ENCODE peak calls at places on chromosomes 5 and 9, in ten cellular contexts. One of them, this sample, is unnamed.

GRCh38 chr9:131095666-131096489 is 453 bp upstream of the AIF1L start:
- DNase-seq in fibroblast of lung: peak
- DNase-seq in neuronal stem cell: peak
- DNase-seq in K562: peak
- DNase-seq in GM06990: no peak
- DNase-seq in stomach: peak
- DNase-seq in CD4-positive, CD25-positive, alpha-beta regulatory T cell: no peak
- DNase-seq in AG04450: no peak
- DNase-seq in psoas muscle: no peak
- DNase-seq in CD8-positive, alpha-beta T cell: no peak
- DNase-seq in this sample: peak

GRCh38 chr9:18023332-18023731 is 444.5 kb downstream of the SH3GL2 start:
- DNase-seq in neuronal stem cell: no peak
- DNase-seq in psoas muscle: no peak
- DNase-seq in CD4-positive, CD25-positive, alpha-beta regulatory T cell: no peak
- DNase-seq in GM06990: no peak
- DNase-seq in AG04450: no peak
- DNase-seq in fibroblast of lung: no peak
- DNase-seq in stomach: no peak
- DNase-seq in CD8-positive, alpha-beta T cell: no peak
- DNase-seq in K562: no peak
- DNase-seq in this sample: no peak

GRCh38 chr9:23820731-23821399 is 5.2 kb downstream of the ELAVL2 start:
- DNase-seq in stomach: no peak
- DNase-seq in GM06990: no peak
- DNase-seq in CD8-positive, alpha-beta T cell: no peak
- DNase-seq in K562: no peak
- DNase-seq in psoas muscle: no peak
- DNase-seq in neuronal stem cell: no peak
- DNase-seq in AG04450: no peak
- DNase-seq in CD4-positive, CD25-positive, alpha-beta regulatory T cell: no peak
- DNase-seq in fibroblast of lung: no peak
- DNase-seq in this sample: peak

GRCh38 chr5:175707751-175708375 is 50.0 kb downstream of the HRH2 start:
- DNase-seq in AG04450: no peak
- DNase-seq in CD8-positive, alpha-beta T cell: no peak
- DNase-seq in CD4-positive, CD25-positive, alpha-beta regulatory T cell: no peak
- DNase-seq in GM06990: no peak
- DNase-seq in psoas muscle: no peak
- DNase-seq in K562: no peak
- DNase-seq in fibroblast of lung: no peak
- DNase-seq in neuronal stem cell: no peak
- DNase-seq in stomach: peak
- DNase-seq in this sample: no peak

GRCh38 chr9:130418776-130419175 is 26.0 kb upstream of the ASS1 start:
- DNase-seq in stomach: no peak
- DNase-seq in psoas muscle: no peak
- DNase-seq in neuronal stem cell: no peak
- DNase-seq in K562: no peak
- DNase-seq in CD8-positive, alpha-beta T cell: no peak
- DNase-seq in fibroblast of lung: no peak
- DNase-seq in AG04450: no peak
- DNase-seq in CD4-positive, CD25-positive, alpha-beta regulatory T cell: no peak
- DNase-seq in GM06990: no peak
- DNase-seq in this sample: no peak

GRCh38 chr9:132647355-132647754 is 22.4 kb downstream of the DDX31 start:
- DNase-seq in neuronal stem cell: no peak
- DNase-seq in AG04450: peak
- DNase-seq in CD4-positive, CD25-positive, alpha-beta regulatory T cell: no peak
- DNase-seq in K562: no peak
- DNase-seq in CD8-positive, alpha-beta T cell: no peak
- DNase-seq in psoas muscle: no peak
- DNase-seq in stomach: no peak
- DNase-seq in fibroblast of lung: peak
- DNase-seq in GM06990: no peak
- DNase-seq in this sample: no peak

GRCh38 chr9:99356512-99356971 is 134.5 kb downstream of the SEC61B start:
- DNase-seq in neuronal stem cell: no peak
- DNase-seq in CD4-positive, CD25-positive, alpha-beta regulatory T cell: no peak
- DNase-seq in fibroblast of lung: no peak
- DNase-seq in GM06990: no peak
- DNase-seq in CD8-positive, alpha-beta T cell: no peak
- DNase-seq in psoas muscle: peak
- DNase-seq in K562: no peak
- DNase-seq in stomach: no peak
- DNase-seq in AG04450: no peak
- DNase-seq in this sample: no peak

GRCh38 chr9:111399772-111400563 is 69.9 kb upstream of the OR2K2 start:
- DNase-seq in CD4-positive, CD25-positive, alpha-beta regulatory T cell: no peak
- DNase-seq in neuronal stem cell: no peak
- DNase-seq in psoas muscle: no peak
- DNase-seq in fibroblast of lung: no peak
- DNase-seq in AG04450: no peak
- DNase-seq in K562: no peak
- DNase-seq in CD8-positive, alpha-beta T cell: no peak
- DNase-seq in GM06990: no peak
- DNase-seq in stomach: peak
- DNase-seq in this sample: peak

GRCh38 chr5:179339081-179339480 is 6.2 kb downstream of the ADAMTS2 start:
- DNase-seq in neuronal stem cell: no peak
- DNase-seq in AG04450: no peak
- DNase-seq in CD4-positive, CD25-positive, alpha-beta regulatory T cell: no peak
- DNase-seq in K562: no peak
- DNase-seq in psoas muscle: no peak
- DNase-seq in CD8-positive, alpha-beta T cell: no peak
- DNase-seq in GM06990: no peak
- DNase-seq in fibroblast of lung: no peak
- DNase-seq in stomach: no peak
- DNase-seq in this sample: no peak

GRCh38 chr5:154764967-154765366 is 9.8 kb downstream of the LARP1 start:
- DNase-seq in CD4-positive, CD25-positive, alpha-beta regulatory T cell: no peak
- DNase-seq in K562: no peak
- DNase-seq in AG04450: no peak
- DNase-seq in GM06990: no peak
- DNase-seq in neuronal stem cell: no peak
- DNase-seq in psoas muscle: no peak
- DNase-seq in stomach: no peak
- DNase-seq in CD8-positive, alpha-beta T cell: no peak
- DNase-seq in fibroblast of lung: no peak
- DNase-seq in this sample: no peak

GRCh38 chr9:13269589-13270452 is 9.7 kb downstream of the MPDZ start:
- DNase-seq in neuronal stem cell: no peak
- DNase-seq in CD4-positive, CD25-positive, alpha-beta regulatory T cell: no peak
- DNase-seq in GM06990: no peak
- DNase-seq in psoas muscle: no peak
- DNase-seq in stomach: no peak
- DNase-seq in CD8-positive, alpha-beta T cell: no peak
- DNase-seq in AG04450: no peak
- DNase-seq in fibroblast of lung: no peak
- DNase-seq in K562: no peak
- DNase-seq in this sample: no peak

GRCh38 chr5:157718529-157718928 is 12.7 kb upstream of the THG1L start:
- DNase-seq in fibroblast of lung: peak
- DNase-seq in CD4-positive, CD25-positive, alpha-beta regulatory T cell: no peak
- DNase-seq in K562: peak
- DNase-seq in GM06990: no peak
- DNase-seq in neuronal stem cell: no peak
- DNase-seq in psoas muscle: no peak
- DNase-seq in stomach: no peak
- DNase-seq in AG04450: no peak
- DNase-seq in CD8-positive, alpha-beta T cell: no peak
- DNase-seq in this sample: peak

GRCh38 chr5:151683444-151683843 is 3.3 kb downstream of the SPARC start:
- DNase-seq in fibroblast of lung: peak
- DNase-seq in stomach: no peak
- DNase-seq in neuronal stem cell: no peak
- DNase-seq in AG04450: no peak
- DNase-seq in K562: no peak
- DNase-seq in psoas muscle: no peak
- DNase-seq in GM06990: no peak
- DNase-seq in CD4-positive, CD25-positive, alpha-beta regulatory T cell: no peak
- DNase-seq in CD8-positive, alpha-beta T cell: no peak
- DNase-seq in this sample: no peak

GRCh38 chr9:136303066-136303824 is 649 bp downstream of the CCDC187 start:
- DNase-seq in neuronal stem cell: no peak
- DNase-seq in AG04450: no peak
- DNase-seq in stomach: no peak
- DNase-seq in CD4-positive, CD25-positive, alpha-beta regulatory T cell: no peak
- DNase-seq in K562: peak
- DNase-seq in psoas muscle: no peak
- DNase-seq in CD8-positive, alpha-beta T cell: no peak
- DNase-seq in fibroblast of lung: no peak
- DNase-seq in GM06990: no peak
- DNase-seq in this sample: no peak

GRCh38 chr5:141326088-141326854 is 4.0 kb upstream of the PCDHGA1 start:
- DNase-seq in stomach: peak
- DNase-seq in GM06990: peak
- DNase-seq in K562: peak
- DNase-seq in CD8-positive, alpha-beta T cell: peak
- DNase-seq in neuronal stem cell: no peak
- DNase-seq in AG04450: peak
- DNase-seq in fibroblast of lung: peak
- DNase-seq in CD4-positive, CD25-positive, alpha-beta regulatory T cell: peak
- DNase-seq in psoas muscle: peak
- DNase-seq in this sample: peak

GRCh38 chr9:26605367-26605766 is 287.2 kb downstream of the CAAP1 start:
- DNase-seq in CD4-positive, CD25-positive, alpha-beta regulatory T cell: no peak
- DNase-seq in psoas muscle: no peak
- DNase-seq in AG04450: no peak
- DNase-seq in CD8-positive, alpha-beta T cell: no peak
- DNase-seq in neuronal stem cell: no peak
- DNase-seq in GM06990: no peak
- DNase-seq in K562: no peak
- DNase-seq in fibroblast of lung: no peak
- DNase-seq in stomach: no peak
- DNase-seq in this sample: no peak

GRCh38 chr9:26603637-26604036 is 289.0 kb downstream of the CAAP1 start:
- DNase-seq in fibroblast of lung: no peak
- DNase-seq in CD8-positive, alpha-beta T cell: no peak
- DNase-seq in stomach: no peak
- DNase-seq in psoas muscle: no peak
- DNase-seq in neuronal stem cell: no peak
- DNase-seq in AG04450: no peak
- DNase-seq in CD4-positive, CD25-positive, alpha-beta regulatory T cell: no peak
- DNase-seq in GM06990: no peak
- DNase-seq in K562: no peak
- DNase-seq in this sample: no peak

GRCh38 chr9:26604076-26604662 is 288.4 kb downstream of the CAAP1 start:
- DNase-seq in CD4-positive, CD25-positive, alpha-beta regulatory T cell: no peak
- DNase-seq in stomach: no peak
- DNase-seq in CD8-positive, alpha-beta T cell: no peak
- DNase-seq in fibroblast of lung: no peak
- DNase-seq in GM06990: peak
- DNase-seq in neuronal stem cell: no peak
- DNase-seq in AG04450: no peak
- DNase-seq in psoas muscle: no peak
- DNase-seq in K562: no peak
- DNase-seq in this sample: no peak
- H3K4me3 ChIP-seq in CD4-positive, CD25-positive, alpha-beta regulatory T cell: no peak
- H3K4me3 ChIP-seq in stomach: no peak
- H3K4me3 ChIP-seq in CD8-positive, alpha-beta T cell: no peak
- H3K4me3 ChIP-seq in fibroblast of lung: no peak
- H3K4me3 ChIP-seq in GM06990: no peak
- H3K4me3 ChIP-seq in neuronal stem cell: no peak
- H3K4me3 ChIP-seq in AG04450: no peak
- H3K4me3 ChIP-seq in psoas muscle: no peak
- H3K4me3 ChIP-seq in K562: no peak
- H3K4me3 ChIP-seq in this sample: no peak

GRCh38 chr9:137619240-137620090 is 660 bp downstream of the EHMT1 start:
- DNase-seq in neuronal stem cell: no peak
- DNase-seq in psoas muscle: peak
- DNase-seq in GM06990: peak
- DNase-seq in AG04450: no peak
- DNase-seq in fibroblast of lung: peak
- DNase-seq in CD4-positive, CD25-positive, alpha-beta regulatory T cell: peak
- DNase-seq in K562: no peak
- DNase-seq in CD8-positive, alpha-beta T cell: no peak
- DNase-seq in stomach: peak
- DNase-seq in this sample: peak
- H3K4me3 ChIP-seq in neuronal stem cell: peak
- H3K4me3 ChIP-seq in psoas muscle: peak
- H3K4me3 ChIP-seq in GM06990: peak
- H3K4me3 ChIP-seq in AG04450: peak
- H3K4me3 ChIP-seq in fibroblast of lung: peak
- H3K4me3 ChIP-seq in CD4-positive, CD25-positive, alpha-beta regulatory T cell: peak
- H3K4me3 ChIP-seq in K562: peak
- H3K4me3 ChIP-seq in CD8-positive, alpha-beta T cell: peak
- H3K4me3 ChIP-seq in stomach: peak
- H3K4me3 ChIP-seq in this sample: peak

DNA sequence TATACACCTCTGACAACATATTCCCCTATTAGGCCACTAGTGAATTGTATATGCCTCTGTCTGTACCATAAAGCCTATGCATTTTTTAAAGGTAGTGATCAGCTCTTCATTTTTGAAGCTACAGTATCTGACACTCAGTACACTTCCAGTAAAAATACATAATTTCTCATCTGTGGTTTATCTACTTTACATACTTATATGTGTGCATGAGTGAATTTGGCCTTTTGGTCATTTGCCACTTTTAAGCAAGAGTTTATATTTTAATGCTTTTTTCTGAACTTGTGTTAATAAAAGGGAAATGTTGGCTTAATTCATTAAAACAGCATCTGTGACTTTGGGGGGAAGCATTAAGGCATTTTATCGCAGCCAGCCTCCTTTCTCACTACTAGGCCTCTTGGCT is 47.8 kb downstream of the ST8SIA4 start:
- DNase-seq in psoas muscle: no peak
- DNase-seq in fibroblast of lung: no peak
- DNase-seq in neuronal stem cell: no peak
- DNase-seq in GM06990: no peak
- DNase-seq in CD8-positive, alpha-beta T cell: no peak
- DNase-seq in AG04450: no peak
- DNase-seq in stomach: no peak
- DNase-seq in K562: no peak
- DNase-seq in CD4-positive, CD25-positive, alpha-beta regulatory T cell: no peak
- DNase-seq in this sample: no peak
- H3K4me3 ChIP-seq in psoas muscle: no peak
- H3K4me3 ChIP-seq in fibroblast of lung: no peak
- H3K4me3 ChIP-seq in neuronal stem cell: no peak
- H3K4me3 ChIP-seq in GM06990: no peak
- H3K4me3 ChIP-seq in CD8-positive, alpha-beta T cell: no peak
- H3K4me3 ChIP-seq in AG04450: no peak
- H3K4me3 ChIP-seq in stomach: no peak
- H3K4me3 ChIP-seq in K562: no peak
- H3K4me3 ChIP-seq in CD4-positive, CD25-positive, alpha-beta regulatory T cell: no peak
- H3K4me3 ChIP-seq in this sample: no peak

GRCh38 chr9:35730486-35730854 is 1.5 kb downstream of the TLN1 start:
- DNase-seq in GM06990: no peak
- DNase-seq in psoas muscle: no peak
- DNase-seq in AG04450: no peak
- DNase-seq in CD4-positive, CD25-positive, alpha-beta regulatory T cell: no peak
- DNase-seq in stomach: no peak
- DNase-seq in CD8-positive, alpha-beta T cell: no peak
- DNase-seq in K562: no peak
- DNase-seq in fibroblast of lung: no peak
- DNase-seq in neuronal stem cell: no peak
- DNase-seq in this sample: no peak
- H3K4me3 ChIP-seq in GM06990: peak
- H3K4me3 ChIP-seq in psoas muscle: peak
- H3K4me3 ChIP-seq in AG04450: peak
- H3K4me3 ChIP-seq in CD4-positive, CD25-positive, alpha-beta regulatory T cell: peak
- H3K4me3 ChIP-seq in stomach: peak
- H3K4me3 ChIP-seq in CD8-positive, alpha-beta T cell: no peak
- H3K4me3 ChIP-seq in K562: peak
- H3K4me3 ChIP-seq in fibroblast of lung: peak
- H3K4me3 ChIP-seq in neuronal stem cell: peak
- H3K4me3 ChIP-seq in this sample: peak

This sample was measured in colonic mucosa.